ENCODE peak calls at places on chromosomes 5 and 9, in five cellular contexts. One of them, this sample, is unnamed.

GRCh38 chr5:3590967-3591900 is 4.4 kb upstream of the IRX1 start:
- DNase-seq in stimulated activated CD8-positive, alpha-beta memory T cell treated with anti-CD3 and anti-CD28 coated beads, Interleukin-4, amount 100 ng/mL, for 1 hour: no peak
- DNase-seq in mucosa of gallbladder: no peak
- DNase-seq in activated T-cell treated with anti-CD3 and anti-CD28 coated beads, Interleukin-2, amount 50 U/mL, for 72 hours: no peak
- DNase-seq in iPS-NIHi11: no peak
- DNase-seq in this sample: no peak

GRCh38 chr5:30604648-30605262 is 588.7 kb upstream of the CDH6 start:
- DNase-seq in mucosa of gallbladder: no peak
- DNase-seq in stimulated activated CD8-positive, alpha-beta memory T cell treated with anti-CD3 and anti-CD28 coated beads, Interleukin-4, amount 100 ng/mL, for 1 hour: no peak
- DNase-seq in activated T-cell treated with anti-CD3 and anti-CD28 coated beads, Interleukin-2, amount 50 U/mL, for 72 hours: no peak
- DNase-seq in iPS-NIHi11: peak
- DNase-seq in this sample: no peak

GRCh38 chr5:71658916-71659661 is 60.0 kb upstream of the CARTPT start:
- DNase-seq in activated T-cell treated with anti-CD3 and anti-CD28 coated beads, Interleukin-2, amount 50 U/mL, for 72 hours: no peak
- DNase-seq in iPS-NIHi11: no peak
- DNase-seq in stimulated activated CD8-positive, alpha-beta memory T cell treated with anti-CD3 and anti-CD28 coated beads, Interleukin-4, amount 100 ng/mL, for 1 hour: no peak
- DNase-seq in mucosa of gallbladder: no peak
- DNase-seq in this sample: no peak

GRCh38 chr5:62506659-62507460 is 71.8 kb upstream of the LRRC70 start:
- DNase-seq in activated T-cell treated with anti-CD3 and anti-CD28 coated beads, Interleukin-2, amount 50 U/mL, for 72 hours: no peak
- DNase-seq in mucosa of gallbladder: no peak
- DNase-seq in stimulated activated CD8-positive, alpha-beta memory T cell treated with anti-CD3 and anti-CD28 coated beads, Interleukin-4, amount 100 ng/mL, for 1 hour: no peak
- DNase-seq in iPS-NIHi11: no peak
- DNase-seq in this sample: no peak

GRCh38 chr5:72187388-72188070 is 80.3 kb downstream of the MAP1B start:
- DNase-seq in iPS-NIHi11: no peak
- DNase-seq in activated T-cell treated with anti-CD3 and anti-CD28 coated beads, Interleukin-2, amount 50 U/mL, for 72 hours: peak
- DNase-seq in mucosa of gallbladder: no peak
- DNase-seq in stimulated activated CD8-positive, alpha-beta memory T cell treated with anti-CD3 and anti-CD28 coated beads, Interleukin-4, amount 100 ng/mL, for 1 hour: no peak
- DNase-seq in this sample: no peak

GRCh38 chr5:158559066-158559465 is 540.6 kb downstream of the EBF1 start:
- DNase-seq in stimulated activated CD8-positive, alpha-beta memory T cell treated with anti-CD3 and anti-CD28 coated beads, Interleukin-4, amount 100 ng/mL, for 1 hour: no peak
- DNase-seq in mucosa of gallbladder: no peak
- DNase-seq in activated T-cell treated with anti-CD3 and anti-CD28 coated beads, Interleukin-2, amount 50 U/mL, for 72 hours: no peak
- DNase-seq in iPS-NIHi11: no peak
- DNase-seq in this sample: no peak

GRCh38 chr5:170781946-170782345 is 1.6 kb upstream of the GABRP start:
- DNase-seq in stimulated activated CD8-positive, alpha-beta memory T cell treated with anti-CD3 and anti-CD28 coated beads, Interleukin-4, amount 100 ng/mL, for 1 hour: no peak
- DNase-seq in activated T-cell treated with anti-CD3 and anti-CD28 coated beads, Interleukin-2, amount 50 U/mL, for 72 hours: no peak
- DNase-seq in iPS-NIHi11: no peak
- DNase-seq in mucosa of gallbladder: no peak
- DNase-seq in this sample: no peak

GRCh38 chr5:43156388-43156787 is 35.6 kb upstream of the NIM1K start:
- DNase-seq in stimulated activated CD8-positive, alpha-beta memory T cell treated with anti-CD3 and anti-CD28 coated beads, Interleukin-4, amount 100 ng/mL, for 1 hour: no peak
- DNase-seq in activated T-cell treated with anti-CD3 and anti-CD28 coated beads, Interleukin-2, amount 50 U/mL, for 72 hours: peak
- DNase-seq in mucosa of gallbladder: no peak
- DNase-seq in iPS-NIHi11: no peak
- DNase-seq in this sample: no peak

GRCh38 chr9:134139081-134139480 is 3.2 kb downstream of the WDR5 start:
- DNase-seq in mucosa of gallbladder: no peak
- DNase-seq in iPS-NIHi11: no peak
- DNase-seq in stimulated activated CD8-positive, alpha-beta memory T cell treated with anti-CD3 and anti-CD28 coated beads, Interleukin-4, amount 100 ng/mL, for 1 hour: no peak
- DNase-seq in activated T-cell treated with anti-CD3 and anti-CD28 coated beads, Interleukin-2, amount 50 U/mL, for 72 hours: no peak
- DNase-seq in this sample: no peak

GRCh38 chr5:61280205-61280604 is 51.9 kb upstream of the ZSWIM6 start:
- DNase-seq in mucosa of gallbladder: peak
- DNase-seq in iPS-NIHi11: no peak
- DNase-seq in activated T-cell treated with anti-CD3 and anti-CD28 coated beads, Interleukin-2, amount 50 U/mL, for 72 hours: peak
- DNase-seq in stimulated activated CD8-positive, alpha-beta memory T cell treated with anti-CD3 and anti-CD28 coated beads, Interleukin-4, amount 100 ng/mL, for 1 hour: no peak
- DNase-seq in this sample: no peak

GRCh38 chr5:134877159-134877558 is 3.0 kb downstream of the TXNDC15 start:
- DNase-seq in iPS-NIHi11: no peak
- DNase-seq in activated T-cell treated with anti-CD3 and anti-CD28 coated beads, Interleukin-2, amount 50 U/mL, for 72 hours: no peak
- DNase-seq in stimulated activated CD8-positive, alpha-beta memory T cell treated with anti-CD3 and anti-CD28 coated beads, Interleukin-4, amount 100 ng/mL, for 1 hour: no peak
- DNase-seq in mucosa of gallbladder: no peak
- DNase-seq in this sample: no peak